ENCODE peak calls at places on chromosomes 4 and X, in six cellular contexts. One of them, this sample, is unnamed.

GRCh38 chr4:120765271-120765985 is 157.1 kb downstream of the PRDM5 start:
- DNase-seq in Peyer's patch: no peak
- DNase-seq in AG10803: no peak
- DNase-seq in cardiac muscle cell: peak
- DNase-seq in nephron progenitor cell: peak
- DNase-seq in kidney: no peak
- DNase-seq in this sample: no peak

GRCh38 chr4:30903493-30903892 is 183.3 kb downstream of the PCDH7 start:
- DNase-seq in AG10803: no peak
- DNase-seq in kidney: no peak
- DNase-seq in Peyer's patch: no peak
- DNase-seq in nephron progenitor cell: no peak
- DNase-seq in cardiac muscle cell: no peak
- DNase-seq in this sample: no peak

GRCh38 chrX:55702611-55703010 is 14.9 kb upstream of the RRAGB start:
- DNase-seq in cardiac muscle cell: no peak
- DNase-seq in nephron progenitor cell: no peak
- DNase-seq in Peyer's patch: no peak
- DNase-seq in kidney: no peak
- DNase-seq in AG10803: no peak
- DNase-seq in this sample: no peak

GRCh38 chrX:50971390-50971789 is 60.9 kb downstream of the BMP15 start:
- DNase-seq in kidney: no peak
- DNase-seq in AG10803: peak
- DNase-seq in cardiac muscle cell: no peak
- DNase-seq in nephron progenitor cell: no peak
- DNase-seq in Peyer's patch: no peak
- DNase-seq in this sample: peak

GRCh38 chr4:143023519-143023918 is 161.2 kb upstream of the USP38 start:
- DNase-seq in AG10803: no peak
- DNase-seq in nephron progenitor cell: no peak
- DNase-seq in kidney: no peak
- DNase-seq in Peyer's patch: no peak
- DNase-seq in cardiac muscle cell: no peak
- DNase-seq in this sample: no peak

GRCh38 chr4:83387922-83388676 is 53.5 kb upstream of the HPSE start:
- DNase-seq in kidney: no peak
- DNase-seq in cardiac muscle cell: no peak
- DNase-seq in AG10803: no peak
- DNase-seq in nephron progenitor cell: no peak
- DNase-seq in Peyer's patch: no peak
- DNase-seq in this sample: no peak

GRCh38 chr4:17504081-17504480 is 7.8 kb downstream of the QDPR start:
- DNase-seq in nephron progenitor cell: no peak
- DNase-seq in AG10803: no peak
- DNase-seq in kidney: no peak
- DNase-seq in cardiac muscle cell: no peak
- DNase-seq in Peyer's patch: no peak
- DNase-seq in this sample: no peak

GRCh38 chr4:163486321-163486720 is 8.2 kb upstream of the TMA16 start:
- DNase-seq in nephron progenitor cell: no peak
- DNase-seq in AG10803: no peak
- DNase-seq in Peyer's patch: no peak
- DNase-seq in kidney: no peak
- DNase-seq in cardiac muscle cell: no peak
- DNase-seq in this sample: no peak

GRCh38 chrX:126342859-126343258 is 176.8 kb upstream of the DCAF12L2 start:
- DNase-seq in nephron progenitor cell: no peak
- DNase-seq in AG10803: no peak
- DNase-seq in kidney: no peak
- DNase-seq in Peyer's patch: no peak
- DNase-seq in cardiac muscle cell: no peak
- DNase-seq in this sample: no peak

GRCh38 chr4:177573487-177573886 is 131.2 kb upstream of the AGA start:
- DNase-seq in nephron progenitor cell: no peak
- DNase-seq in kidney: no peak
- DNase-seq in Peyer's patch: no peak
- DNase-seq in cardiac muscle cell: no peak
- DNase-seq in AG10803: peak
- DNase-seq in this sample: no peak

GRCh38 chr4:145203400-145203799 is 23.0 kb upstream of the OTUD4 start:
- DNase-seq in nephron progenitor cell: no peak
- DNase-seq in Peyer's patch: no peak
- DNase-seq in cardiac muscle cell: no peak
- DNase-seq in kidney: no peak
- DNase-seq in AG10803: no peak
- DNase-seq in this sample: no peak

GRCh38 chr4:39339968-39340367 is 26.2 kb downstream of the RFC1 start:
- DNase-seq in AG10803: no peak
- DNase-seq in Peyer's patch: no peak
- DNase-seq in kidney: no peak
- DNase-seq in cardiac muscle cell: no peak
- DNase-seq in nephron progenitor cell: no peak
- DNase-seq in this sample: no peak

GRCh38 chrX:49762175-49762704 is 66.5 kb upstream of the PAGE1 start:
- DNase-seq in kidney: no peak
- DNase-seq in cardiac muscle cell: no peak
- DNase-seq in Peyer's patch: no peak
- DNase-seq in AG10803: no peak
- DNase-seq in nephron progenitor cell: no peak
- DNase-seq in this sample: no peak

GRCh38 chr4:109294006-109294405 is 8.5 kb downstream of the COL25A1 start:
- DNase-seq in AG10803: no peak
- DNase-seq in nephron progenitor cell: peak
- DNase-seq in kidney: no peak
- DNase-seq in cardiac muscle cell: peak
- DNase-seq in Peyer's patch: no peak
- DNase-seq in this sample: peak
- TF ChIP-seq CTCF in AG10803: peak
- TF ChIP-seq CTCF in nephron progenitor cell: peak
- TF ChIP-seq CTCF in kidney: no peak
- TF ChIP-seq CTCF in cardiac muscle cell: peak
- TF ChIP-seq CTCF in Peyer's patch: no peak
- TF ChIP-seq CTCF in this sample: no peak

GRCh38 chr4:13816472-13816871 is 188.9 kb upstream of the BOD1L1 start:
- DNase-seq in cardiac muscle cell: no peak
- DNase-seq in nephron progenitor cell: no peak
- DNase-seq in Peyer's patch: no peak
- DNase-seq in AG10803: no peak
- DNase-seq in kidney: no peak
- DNase-seq in this sample: no peak

GRCh38 chr4:13821522-13821921 is 194.0 kb upstream of the BOD1L1 start:
- DNase-seq in kidney: no peak
- DNase-seq in AG10803: peak
- DNase-seq in cardiac muscle cell: no peak
- DNase-seq in nephron progenitor cell: no peak
- DNase-seq in Peyer's patch: no peak
- DNase-seq in this sample: no peak
- TF ChIP-seq CTCF in kidney: no peak
- TF ChIP-seq CTCF in AG10803: no peak
- TF ChIP-seq CTCF in cardiac muscle cell: no peak
- TF ChIP-seq CTCF in nephron progenitor cell: no peak
- TF ChIP-seq CTCF in Peyer's patch: no peak
- TF ChIP-seq CTCF in this sample: no peak

DNA sequence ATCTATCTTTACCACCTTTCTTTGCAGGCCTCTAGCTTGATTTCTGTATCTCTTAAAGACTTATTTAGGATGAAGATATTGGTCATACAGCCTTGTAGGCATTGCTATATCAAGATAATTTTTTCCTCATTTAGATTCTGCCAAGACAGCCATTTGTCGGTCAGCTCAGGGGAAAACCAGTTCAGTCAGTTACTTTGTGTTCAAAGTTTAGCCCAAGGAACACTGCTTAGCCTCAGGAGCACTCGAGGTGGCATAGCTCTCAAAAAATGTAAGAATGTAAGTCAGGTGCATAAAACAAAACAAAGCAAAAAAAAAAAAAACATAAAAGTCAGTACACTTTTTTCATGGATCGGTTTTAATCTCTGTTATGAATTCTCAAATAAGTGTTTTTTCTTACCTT is 43.4 kb downstream of the NRK start:
- DNase-seq in Peyer's patch: no peak
- DNase-seq in nephron progenitor cell: no peak
- DNase-seq in AG10803: no peak
- DNase-seq in cardiac muscle cell: no peak
- DNase-seq in kidney: no peak
- DNase-seq in this sample: no peak
- TF ChIP-seq CTCF in Peyer's patch: no peak
- TF ChIP-seq CTCF in nephron progenitor cell: no peak
- TF ChIP-seq CTCF in AG10803: no peak
- TF ChIP-seq CTCF in cardiac muscle cell: no peak
- TF ChIP-seq CTCF in kidney: no peak
- TF ChIP-seq CTCF in this sample: no peak

DNA sequence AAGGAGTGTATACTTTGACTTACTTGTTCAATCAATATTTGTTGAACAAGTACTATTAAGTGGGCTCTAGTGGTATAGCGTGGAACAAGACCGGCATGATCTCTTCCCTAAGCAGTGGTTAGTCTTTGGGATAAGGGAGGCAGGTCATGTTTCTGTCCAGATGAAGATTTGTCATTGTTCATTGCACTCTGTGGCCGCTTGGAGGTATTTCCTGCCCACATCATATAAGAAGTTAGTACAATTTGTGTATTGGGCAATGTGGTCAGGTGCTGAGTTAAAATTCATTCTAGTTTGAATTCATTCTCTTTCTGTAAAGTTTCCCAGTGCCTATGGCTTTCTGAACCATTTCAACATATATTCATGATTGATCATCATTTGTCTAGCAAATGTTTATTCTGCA is 101.1 kb upstream of the SHISA3 start:
- DNase-seq in AG10803: no peak
- DNase-seq in Peyer's patch: no peak
- DNase-seq in kidney: no peak
- DNase-seq in nephron progenitor cell: no peak
- DNase-seq in cardiac muscle cell: no peak
- DNase-seq in this sample: no peak
- TF ChIP-seq CTCF in AG10803: no peak
- TF ChIP-seq CTCF in Peyer's patch: no peak
- TF ChIP-seq CTCF in kidney: no peak
- TF ChIP-seq CTCF in nephron progenitor cell: no peak
- TF ChIP-seq CTCF in cardiac muscle cell: peak
- TF ChIP-seq CTCF in this sample: no peak

GRCh38 chrX:78886550-78886949 is 58.6 kb upstream of the P2RY10 start:
- DNase-seq in AG10803: peak
- DNase-seq in nephron progenitor cell: no peak
- DNase-seq in kidney: no peak
- DNase-seq in Peyer's patch: no peak
- DNase-seq in cardiac muscle cell: peak
- DNase-seq in this sample: no peak
- TF ChIP-seq CTCF in AG10803: peak
- TF ChIP-seq CTCF in nephron progenitor cell: peak
- TF ChIP-seq CTCF in kidney: no peak
- TF ChIP-seq CTCF in Peyer's patch: no peak
- TF ChIP-seq CTCF in cardiac muscle cell: peak
- TF ChIP-seq CTCF in this sample: no peak

DNA sequence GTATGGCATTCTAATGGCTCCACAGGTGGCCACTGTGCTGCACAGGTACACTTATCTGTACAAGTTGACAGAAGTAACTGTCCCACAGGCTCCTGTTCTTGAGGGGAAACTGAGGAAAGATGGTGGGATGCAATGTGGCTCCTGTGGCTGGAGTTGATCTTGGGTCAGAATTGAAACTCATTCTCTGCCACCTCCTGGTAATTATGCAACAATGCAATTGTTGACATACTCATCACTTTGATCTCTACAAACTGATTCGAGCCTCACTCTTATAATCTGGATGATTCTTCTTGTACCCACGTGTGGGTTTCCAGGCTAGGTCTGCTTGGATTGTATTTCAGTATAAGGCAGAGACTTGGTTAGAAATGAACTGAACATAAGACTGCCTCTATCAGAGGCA is 148.8 kb downstream of the CCNG2 start:
- DNase-seq in nephron progenitor cell: no peak
- DNase-seq in cardiac muscle cell: no peak
- DNase-seq in kidney: no peak
- DNase-seq in Peyer's patch: no peak
- DNase-seq in AG10803: no peak
- DNase-seq in this sample: no peak
- TF ChIP-seq CTCF in nephron progenitor cell: no peak
- TF ChIP-seq CTCF in cardiac muscle cell: no peak
- TF ChIP-seq CTCF in kidney: no peak
- TF ChIP-seq CTCF in Peyer's patch: no peak
- TF ChIP-seq CTCF in AG10803: no peak
- TF ChIP-seq CTCF in this sample: no peak

GRCh38 chr4:184430163-184430562 is 44.2 kb downstream of the IRF2 start:
- DNase-seq in nephron progenitor cell: no peak
- DNase-seq in Peyer's patch: no peak
- DNase-seq in cardiac muscle cell: no peak
- DNase-seq in kidney: no peak
- DNase-seq in AG10803: no peak
- DNase-seq in this sample: no peak

GRCh38 chr4:184424993-184425758 is 49.2 kb downstream of the IRF2 start:
- DNase-seq in Peyer's patch: no peak
- DNase-seq in nephron progenitor cell: no peak
- DNase-seq in kidney: no peak
- DNase-seq in cardiac muscle cell: peak
- DNase-seq in AG10803: no peak
- DNase-seq in this sample: no peak

GRCh38 chr4:184427093-184427492 is 47.3 kb downstream of the IRF2 start:
- DNase-seq in Peyer's patch: no peak
- DNase-seq in cardiac muscle cell: no peak
- DNase-seq in nephron progenitor cell: no peak
- DNase-seq in kidney: no peak
- DNase-seq in AG10803: no peak
- DNase-seq in this sample: no peak

GRCh38 chr4:184428787-184429186 is 45.6 kb downstream of the IRF2 start:
- DNase-seq in nephron progenitor cell: no peak
- DNase-seq in Peyer's patch: no peak
- DNase-seq in kidney: no peak
- DNase-seq in AG10803: no peak
- DNase-seq in cardiac muscle cell: no peak
- DNase-seq in this sample: no peak

DNA sequence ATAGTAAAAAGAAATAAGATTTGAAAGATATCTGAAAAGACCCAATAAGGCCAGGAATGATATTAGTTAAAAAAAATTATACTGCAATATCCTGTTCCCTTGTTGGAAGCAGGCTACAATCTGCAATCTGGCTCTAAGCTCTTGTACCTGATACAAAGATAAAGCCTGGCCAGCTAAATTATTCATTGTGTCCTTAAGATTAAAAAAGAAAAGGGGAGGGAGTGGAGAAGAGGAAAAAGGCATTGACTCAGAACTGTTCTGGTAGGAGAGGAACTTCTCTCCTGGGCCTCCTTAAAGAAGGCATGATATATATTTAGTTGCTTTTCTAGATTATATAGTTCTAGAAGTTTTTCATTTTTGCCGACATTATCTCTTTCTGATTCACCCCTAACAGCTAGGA is 46.7 kb downstream of the IRF2 start:
- DNase-seq in nephron progenitor cell: no peak
- DNase-seq in AG10803: no peak
- DNase-seq in cardiac muscle cell: no peak
- DNase-seq in kidney: no peak
- DNase-seq in Peyer's patch: no peak
- DNase-seq in this sample: no peak
- TF ChIP-seq CTCF in nephron progenitor cell: no peak
- TF ChIP-seq CTCF in AG10803: no peak
- TF ChIP-seq CTCF in cardiac muscle cell: no peak
- TF ChIP-seq CTCF in kidney: no peak
- TF ChIP-seq CTCF in Peyer's patch: no peak
- TF ChIP-seq CTCF in this sample: no peak